ENCODE peak calls at places on chromosome 17, in five cellular contexts. R is Caco-2, N is lower leg skin, C is GM10248, U is neural progenitor cell. T is an unnamed sample.

GRCh38 chr17:58172369-58173071 is 5.7 kb downstream of the OR4D2 start:
- DNase-seq in R (peak; percentile 58), N (no peak), C (no peak), U (peak; percentile 64), T (no peak)

GRCh38 chr17:36933174-36934143 is 3.8 kb upstream of the LHX1 start:
- DNase-seq in R (no peak), N (peak; percentile 77), C (peak; percentile 30), U (peak; percentile 54), T (no peak)

GRCh38 chr17:48162946-48163506 is 55.5 kb downstream of the SNX11 start:
- DNase-seq in R (peak; percentile 45), N (no peak), C (peak; percentile 60), U (no peak), T (no peak)

GRCh38 chr17:17628388-17629008 is 37.0 kb upstream of the PEMT start:
- DNase-seq in R (no peak), N (no peak), C (peak; percentile 71), U (no peak), T (peak; percentile 39)

GRCh38 chr17:3526491-3526890 is 31.1 kb downstream of the TRPV3 start:
- DNase-seq in R (no peak), N (no peak), C (no peak), U (no peak), T (no peak)

GRCh38 chr17:77847211-77848085 is 111.1 kb upstream of the TNRC6C start:
- DNase-seq in R (no peak), N (no peak), C (no peak), U (no peak), T (no peak)

GRCh38 chr17:8158267-8159031 is 4.3 kb downstream of the VAMP2 start:
- DNase-seq in R (peak; percentile 86), N (peak; percentile 99), C (peak; percentile 83), U (peak; percentile 87), T (peak; percentile 93)

GRCh38 chr17:9880582-9880999 is 24.5 kb downstream of the RCVRN start:
- DNase-seq in R (no peak), N (peak; percentile 20), C (peak; percentile 45), U (no peak), T (no peak)

GRCh38 chr17:8123695-8124349 is at the start of gene HES7:
- DNase-seq in R (no peak), N (no peak), C (no peak), U (peak; percentile 82), T (no peak)

GRCh38 chr17:19327039-19327776 is 35.3 kb downstream of the B9D1 start:
- DNase-seq in R (no peak), N (no peak), C (no peak), U (no peak), T (no peak)

GRCh38 chr17:30550512-30551273 is 73.5 kb downstream of the GOSR1 start:
- DNase-seq in R (no peak), N (peak; percentile 78), C (peak; percentile 49), U (no peak), T (no peak)

GRCh38 chr17:38598536-38598935 is 7.2 kb downstream of the SRCIN1 start:
- DNase-seq in R (peak; percentile 96), N (no peak), C (peak; percentile 58), U (peak; percentile 95), T (peak; percentile 52)

GRCh38 chr17:77409282-77410161 is 268.8 kb downstream of the SEC14L1 start:
- DNase-seq in R (no peak), N (no peak), C (no peak), U (peak; percentile 78), T (no peak)

GRCh38 chr17:77445030-77445907 is 304.5 kb downstream of the SEC14L1 start:
- DNase-seq in R (no peak), N (no peak), C (peak; percentile 75), U (no peak), T (no peak)

GRCh38 chr17:17781591-17782424 is 55.0 kb downstream of the SREBF1 start:
- DNase-seq in R (peak; percentile 66), N (peak; percentile 93), C (peak; percentile 36), U (peak; percentile 78), T (no peak)

GRCh38 chr17:44968225-44969143 is at the start of gene C1QL1:
- DNase-seq in R (peak; percentile 96), N (peak; percentile 97), C (peak; percentile 100), U (peak; percentile 98), T (peak; percentile 85)
- TF ChIP-seq CTCF in R (peak; percentile 63), N (no peak), C (no peak), U (peak; percentile 67), T (no peak)

DNA sequence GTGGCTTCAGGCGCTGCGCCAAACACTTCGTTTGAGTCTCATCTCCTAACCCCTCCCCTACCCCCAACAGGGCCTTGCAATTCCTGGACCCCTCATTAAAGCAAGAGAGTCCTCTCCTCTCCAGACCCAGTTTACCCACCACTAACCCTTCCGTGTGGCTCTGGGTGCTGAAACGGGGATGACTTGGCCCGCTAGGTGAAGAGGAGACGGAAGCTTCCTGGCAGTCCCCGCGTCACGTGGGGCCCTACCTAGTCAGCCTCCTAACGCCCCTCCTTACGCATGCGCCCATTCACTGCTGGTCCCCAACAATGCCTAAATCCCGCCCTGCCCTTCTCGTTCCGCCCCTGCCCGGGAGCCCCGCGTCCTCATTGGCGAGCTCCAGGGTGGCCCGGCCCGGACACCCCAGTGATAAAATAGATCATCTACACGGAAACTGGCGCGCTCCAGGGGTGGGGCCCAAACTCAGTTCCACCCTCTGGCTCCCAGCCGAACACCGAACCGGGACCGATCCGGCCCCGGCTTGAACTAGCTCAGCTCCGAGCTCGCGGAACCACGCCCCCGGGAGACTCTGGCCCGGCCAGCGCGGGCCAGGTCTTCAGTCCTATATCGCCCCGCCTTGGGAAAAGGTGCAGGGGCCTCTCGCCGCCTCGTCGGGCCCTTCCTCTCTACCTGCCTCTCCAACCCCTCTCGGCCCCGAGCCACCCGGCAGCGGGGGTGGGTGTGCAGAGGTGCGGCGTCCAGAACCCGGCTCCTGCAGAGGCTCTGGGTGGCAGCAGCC is at the start of gene SLC16A13:
- DNase-seq in R (peak; percentile 91), N (peak; percentile 99), C (peak; percentile 100), U (peak; percentile 98), T (peak; percentile 96)
- TF ChIP-seq CTCF in R (no peak), N (no peak), C (no peak), U (no peak), T (peak; percentile 11)

DNA sequence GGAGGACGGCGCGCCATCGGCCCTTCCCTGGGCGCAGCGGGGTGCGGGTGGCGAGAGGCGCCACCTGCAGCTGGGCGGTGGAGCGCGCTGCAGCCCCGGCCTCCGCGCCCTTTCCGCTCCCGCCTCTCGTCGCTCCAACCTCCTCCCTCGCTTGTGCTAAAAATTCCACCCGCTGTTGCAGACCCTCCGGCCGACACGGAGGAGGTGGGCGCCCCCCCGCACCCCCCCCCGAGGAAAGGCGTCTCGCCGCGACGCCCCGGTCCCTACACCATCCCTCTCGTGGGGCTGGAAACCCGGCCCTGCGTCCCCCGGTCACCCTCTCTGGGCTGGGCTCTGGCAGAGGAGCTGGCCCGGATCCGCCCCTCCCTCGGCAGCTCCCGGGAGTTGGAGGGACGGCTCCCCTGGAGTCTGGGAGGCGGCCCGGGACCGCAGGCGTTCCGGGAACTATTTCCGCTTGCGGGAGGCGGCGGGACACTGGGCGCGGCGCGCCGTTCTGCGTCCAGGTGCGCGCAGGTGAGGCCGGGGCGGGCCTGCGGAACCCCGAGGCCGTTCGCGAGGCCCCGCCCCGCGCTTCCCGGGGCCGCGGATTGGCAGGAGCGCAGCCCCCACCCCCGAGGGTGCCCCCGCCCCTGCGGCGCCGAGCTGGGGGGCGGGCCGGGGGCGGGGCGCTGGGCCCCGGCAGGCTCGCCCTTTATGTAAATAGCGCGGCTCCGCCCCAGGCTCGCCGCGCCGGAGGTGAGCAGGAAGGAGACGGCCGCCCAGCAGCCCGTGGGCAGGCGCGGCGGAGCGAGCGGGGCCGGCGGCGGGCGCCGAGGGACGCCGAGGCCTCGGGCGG is at the start of gene LLGL2:
- DNase-seq in R (peak; percentile 98), N (peak; percentile 94), C (peak; percentile 94), U (peak; percentile 95), T (peak; percentile 80)
- TF ChIP-seq CTCF in R (peak; percentile 54), N (no peak), C (peak; percentile 55), U (peak; percentile 47), T (no peak)

GRCh38 chr17:35811759-35812158 is 2.5 kb downstream of the TAF15 start:
- DNase-seq in R (no peak), N (no peak), C (no peak), U (no peak), T (no peak)
- TF ChIP-seq CTCF in R (no peak), N (no peak), C (no peak), U (no peak), T (no peak)

DNA sequence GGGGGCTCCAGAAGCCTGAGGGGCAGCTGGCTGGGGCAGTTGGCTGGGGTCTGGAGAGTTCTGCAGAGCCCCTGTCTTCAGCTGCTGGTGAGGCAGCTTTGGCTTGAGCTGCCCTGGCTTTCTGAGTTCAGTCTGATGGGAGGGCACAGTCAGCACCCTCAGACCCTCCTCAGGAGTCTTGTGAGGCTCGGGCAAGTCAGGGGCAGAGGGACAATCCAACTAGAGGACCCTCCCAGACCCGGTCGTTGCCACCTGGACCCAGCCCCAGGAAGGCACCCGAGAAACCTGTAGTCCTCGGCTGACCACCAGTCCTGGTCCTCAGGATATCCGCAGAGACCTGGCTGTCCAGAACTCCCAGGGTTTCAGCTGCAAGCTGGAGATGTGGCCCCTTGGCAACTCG is 1.9 kb downstream of the CARD14 start:
- DNase-seq in R (no peak), N (no peak), C (no peak), U (no peak), T (no peak)
- TF ChIP-seq CTCF in R (no peak), N (no peak), C (no peak), U (no peak), T (no peak)

DNA sequence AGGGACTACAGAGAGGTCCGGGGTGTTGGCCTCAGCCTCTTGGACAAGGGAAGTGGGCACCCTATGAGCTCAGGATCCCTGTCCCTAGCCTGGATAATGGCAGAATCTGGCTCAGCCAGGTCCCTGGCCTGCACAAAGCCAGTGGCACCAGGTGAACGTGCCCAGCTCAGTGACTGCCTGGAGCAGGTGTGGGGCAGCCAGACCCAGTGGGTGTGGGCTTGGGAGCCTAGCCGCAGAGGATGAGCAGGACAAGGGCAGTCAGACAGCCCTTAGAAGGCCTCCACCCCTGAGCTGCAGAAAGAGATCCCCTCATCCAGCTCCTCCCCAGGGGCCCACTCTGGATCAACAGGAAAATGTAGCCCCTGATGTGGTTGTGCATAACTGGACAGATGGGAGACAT is 585.3 kb downstream of the KCNJ18 start:
- DNase-seq in R (no peak), N (no peak), C (no peak), U (no peak), T (no peak)
- TF ChIP-seq CTCF in R (no peak), N (no peak), C (no peak), U (no peak), T (no peak)

DNA sequence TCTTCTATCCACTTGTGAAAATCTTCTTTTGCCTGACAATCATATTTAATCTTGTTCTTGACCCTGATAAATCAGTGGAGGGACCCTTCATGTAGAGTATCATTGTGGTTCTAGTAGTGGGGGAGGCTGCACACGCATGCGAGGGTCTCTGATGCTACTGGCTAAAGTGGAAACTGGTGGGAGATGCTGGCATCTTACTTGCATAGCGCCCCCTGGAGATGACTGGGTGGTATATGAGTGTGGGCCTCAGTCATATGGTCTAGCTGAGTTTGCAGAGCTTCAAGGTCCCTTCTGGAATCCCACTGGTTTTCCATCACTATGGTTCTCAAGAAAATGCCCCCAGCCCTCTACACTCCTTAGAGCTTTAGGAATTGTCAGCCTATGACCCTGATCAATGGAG is 236.4 kb upstream of the AXIN2 start:
- DNase-seq in R (peak; percentile 14), N (no peak), C (no peak), U (peak; percentile 74), T (no peak)
- TF ChIP-seq CTCF in R (no peak), N (no peak), C (no peak), U (peak; percentile 76), T (no peak)

GRCh38 chr17:43983515-43984411 is 20.7 kb upstream of the NAGS start:
- DNase-seq in R (peak; percentile 58), N (no peak), C (no peak), U (peak; percentile 64), T (no peak)
- TF ChIP-seq CTCF in R (peak; percentile 45), N (no peak), C (no peak), U (peak; percentile 55), T (no peak)

T was measured in breast epithelium.